ENCODE peak calls at places on chromosomes 3 and 15, in six cellular contexts. F is sigmoid colon, C is fibroblast of the aortic adventitia, Z is upper lobe of right lung, E is GM12865, D is cardiac fibroblast. X is an unnamed sample.
A peak's percentile ranks its signal among the peaks of the same experiment; 100 is the strongest.

GRCh38 chr3:144643778-144644191 is 672.2 kb downstream of the DIPK2A start:
- DNase-seq in C (peak; percentile 84), E (no peak), D (peak; percentile 71), Z (no peak), F (no peak), X (no peak)

GRCh38 chr15:72229076-72229946 is 1.7 kb downstream of the PKM start:
- DNase-seq in C (peak; percentile 83), F (peak; percentile 65), E (peak; percentile 75), D (peak; percentile 65), Z (no peak), X (no peak)

GRCh38 chr15:39514933-39515332 is 65.9 kb upstream of the THBS1 start:
- DNase-seq in C (no peak), Z (no peak), F (no peak), E (no peak), D (no peak), X (no peak)

GRCh38 chr15:35023794-35024193 is 35.7 kb upstream of the ZNF770 start:
- DNase-seq in C (no peak), E (no peak), D (no peak), Z (no peak), F (no peak), X (no peak)

GRCh38 chr3:118369892-118370491 is 664.7 kb downstream of the IGSF11 start:
- DNase-seq in D (no peak), C (no peak), E (no peak), Z (no peak), F (no peak), X (no peak)

GRCh38 chr3:24929521-24929920 is 434.9 kb upstream of the THRB start:
- DNase-seq in F (no peak), Z (no peak), D (no peak), E (no peak), C (no peak), X (no peak)

GRCh38 chr3:65836047-65836446 is 202.7 kb downstream of the MAGI1 start:
- DNase-seq in Z (no peak), C (no peak), F (no peak), E (no peak), D (no peak), X (no peak)

GRCh38 chr3:76352848-76353130 is 567.4 kb upstream of the ZNF717 start:
- DNase-seq in F (no peak), D (no peak), Z (no peak), E (no peak), C (no peak), X (no peak)

GRCh38 chr3:156300373-156300772 is 180.0 kb downstream of the KCNAB1 start:
- DNase-seq in E (no peak), F (no peak), D (no peak), C (no peak), Z (no peak), X (no peak)

GRCh38 chr3:111301238-111301798 is 229.7 kb downstream of the NECTIN3 start:
- DNase-seq in E (no peak), Z (no peak), D (no peak), C (no peak), F (no peak), X (no peak)

GRCh38 chr3:126913524-126913923 is 69.4 kb upstream of the PLXNA1 start:
- DNase-seq in F (no peak), Z (no peak), E (peak; percentile 47), C (no peak), D (no peak), X (no peak)

GRCh38 chr3:170802164-170803151 is 67.5 kb downstream of the RPL22L1 start:
- DNase-seq in F (peak; percentile 82), Z (no peak), E (no peak), D (peak; percentile 95), C (peak; percentile 99), X (no peak)

GRCh38 chr3:52529376-52530333 is 4.0 kb downstream of the NT5DC2 start:
- DNase-seq in D (peak; percentile 88), Z (peak; percentile 54), C (peak; percentile 22), F (peak; percentile 68), E (no peak), X (no peak)

GRCh38 chr15:71054286-71054952 is 60.9 kb upstream of the THSD4 start:
- DNase-seq in Z (no peak), C (peak; percentile 57), D (no peak), F (no peak), E (no peak), X (no peak)

GRCh38 chr3:141257971-141258370 is 26.3 kb downstream of the PXYLP1 start:
- DNase-seq in C (no peak), E (no peak), D (no peak), Z (no peak), F (no peak), X (no peak)

GRCh38 chr3:111691293-111691909 is 96.3 kb upstream of the ZBED2 start:
- DNase-seq in E (peak; percentile 31), D (peak; percentile 71), C (peak; percentile 82), Z (no peak), F (no peak), X (no peak)

GRCh38 chr3:10408680-10409079 is 87.8 kb upstream of the SEC13 start:
- DNase-seq in E (no peak), F (no peak), C (no peak), D (no peak), Z (no peak), X (no peak)

GRCh38 chr3:153835540-153835939 is 285.6 kb upstream of the ARHGEF26 start:
- DNase-seq in C (no peak), D (no peak), F (no peak), Z (no peak), E (peak; percentile 18), X (no peak)
- TF ChIP-seq CTCF in C (no peak), D (no peak), F (no peak), Z (no peak), E (peak; percentile 9), X (peak; percentile 18)

GRCh38 chr3:3881050-3881449 is 81.8 kb downstream of the LRRN1 start:
- DNase-seq in E (no peak), Z (no peak), C (no peak), D (no peak), F (no peak), X (no peak)
- TF ChIP-seq CTCF in E (no peak), Z (no peak), C (no peak), D (no peak), F (no peak), X (no peak)

GRCh38 chr3:191424871-191425270 is 36.1 kb upstream of the PYDC2 start:
- DNase-seq in D (no peak), C (no peak), Z (no peak), E (no peak), F (no peak), X (no peak)
- TF ChIP-seq CTCF in D (no peak), C (no peak), Z (no peak), E (no peak), F (no peak), X (no peak)

DNA sequence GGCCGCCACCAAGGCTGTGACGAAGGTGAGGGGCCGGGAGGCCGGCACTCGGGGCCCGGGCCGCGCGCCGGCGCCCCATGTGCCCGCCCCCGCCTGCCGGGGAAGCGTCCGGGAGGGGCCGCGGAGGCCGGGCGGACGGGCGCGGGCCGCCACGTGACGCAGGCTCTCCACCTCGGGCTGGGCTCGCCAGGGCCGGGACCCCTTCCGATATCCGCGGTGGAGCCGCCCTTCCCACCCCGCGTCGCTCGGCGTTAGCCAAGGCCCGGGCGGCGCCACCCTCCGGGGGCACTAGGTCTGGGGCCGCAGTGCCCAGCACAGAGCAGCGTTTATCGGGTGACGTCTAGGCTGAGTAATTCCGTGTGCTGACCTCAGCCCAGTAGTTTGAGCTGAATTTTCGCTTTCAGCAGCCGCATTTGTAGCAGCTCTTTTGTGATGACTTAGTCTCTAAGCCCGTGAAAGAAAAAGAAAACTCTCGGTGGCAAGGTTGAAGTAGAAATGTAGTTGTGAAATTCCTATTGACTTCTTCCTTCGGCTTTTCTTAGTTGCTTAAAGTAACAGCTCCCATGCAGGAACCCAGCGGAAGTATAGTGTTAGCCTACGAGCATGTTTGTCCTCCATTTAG is 885 bp downstream of the CDV3 start:
- DNase-seq in E (peak; percentile 90), Z (peak; percentile 91), C (peak; percentile 76), D (peak; percentile 75), F (peak; percentile 84), X (no peak)
- TF ChIP-seq CTCF in E (peak; percentile 6), Z (peak; percentile 24), C (peak; percentile 12), D (no peak), F (no peak), X (peak; percentile 53)

GRCh38 chr3:64030741-64031140 is 7.4 kb upstream of the PSMD6 start:
- DNase-seq in D (peak; percentile 71), F (peak; percentile 82), Z (peak; percentile 80), C (peak; percentile 72), E (peak; percentile 84), X (peak; percentile 64)
- TF ChIP-seq CTCF in D (peak; percentile 81), F (peak; percentile 87), Z (peak; percentile 88), C (peak; percentile 86), E (peak; percentile 86), X (peak; percentile 97)

GRCh38 chr3:172666873-172667694 is 43.8 kb downstream of the NCEH1 start:
- DNase-seq in E (peak; percentile 84), C (peak; percentile 90), F (peak; percentile 85), Z (no peak), D (peak; percentile 93), X (no peak)
- TF ChIP-seq CTCF in E (peak; percentile 89), C (peak; percentile 85), F (peak; percentile 78), Z (peak; percentile 87), D (peak; percentile 74), X (peak; percentile 91)

GRCh38 chr15:80058851-80059785 is at the start of gene ZFAND6:
- DNase-seq in Z (peak; percentile 98), C (peak; percentile 87), E (peak; percentile 97), F (peak; percentile 97), D (peak; percentile 93), X (peak; percentile 96)
- TF ChIP-seq CTCF in Z (no peak), C (no peak), E (no peak), F (no peak), D (no peak), X (no peak)

GRCh38 chr15:51735211-51735610 is 2.2 kb downstream of the LYSMD2 start:
- DNase-seq in E (peak; percentile 70), Z (no peak), D (no peak), F (no peak), C (no peak), X (no peak)
- TF ChIP-seq CTCF in E (peak; percentile 39), Z (no peak), D (no peak), F (no peak), C (peak; percentile 5), X (peak; percentile 19)